ENCODE peak calls at places on chromosomes 12 and 14, in four cellular contexts. T is stimulated activated CD4-positive, alpha-beta T cell treated with anti-CD3 and anti-CD28 coated beads, Interleukin-1b, Interleukin-23, amount 100 ng/mL, for 1 hour; K is NCI-H1092 treated with DMSO at 0.1 percent for 48 hours; U is cardiac fibroblast. Z is an unnamed sample.

GRCh38 chr12:130715150-130715995 is 726 bp downstream of the RIMBP2 start:
- DNase-seq in T (no peak), U (no peak), K (peak; percentile 19), Z (no peak)

GRCh38 chr14:67514650-67515385 is 18.3 kb upstream of the PLEKHH1 start:
- DNase-seq in U (peak; percentile 34), K (peak; percentile 53), T (no peak), Z (no peak)

GRCh38 chr14:94040247-94040646 is 14.1 kb downstream of the OTUB2 start:
- DNase-seq in K (no peak), T (no peak), U (no peak), Z (no peak)

GRCh38 chr12:3493225-3494049 is 2.4 kb downstream of the PRMT8 start:
- DNase-seq in U (no peak), T (no peak), K (peak; percentile 51), Z (no peak)

GRCh38 chr14:24941719-24942118 is 108.2 kb downstream of the STXBP6 start:
- DNase-seq in T (no peak), U (no peak), K (peak; percentile 65), Z (peak; percentile 3)

GRCh38 chr12:8087666-8088065 is 5.6 kb downstream of the NECAP1 start:
- DNase-seq in U (no peak), K (no peak), T (no peak), Z (no peak)

GRCh38 chr14:96086032-96086431 is 46.9 kb downstream of the C14orf132 start:
- DNase-seq in K (no peak), U (peak; percentile 69), T (no peak), Z (peak; percentile 75)

GRCh38 chr12:131051155-131051473 is 97.4 kb downstream of the ADGRD1 start:
- DNase-seq in T (no peak), U (no peak), K (no peak), Z (no peak)

GRCh38 chr12:64894827-64895475 is 70.5 kb downstream of the TBC1D30 start:
- DNase-seq in U (no peak), K (no peak), T (no peak), Z (no peak)

GRCh38 chr14:23294346-23294733 is 8.3 kb downstream of the PPP1R3E start:
- DNase-seq in U (no peak), T (no peak), K (no peak), Z (no peak)

GRCh38 chr12:112905451-112906089 is 1.2 kb upstream of the OAS1 start:
- DNase-seq in U (peak; percentile 16), K (peak; percentile 23), T (no peak), Z (no peak)

GRCh38 chr12:51281202-51281924 is 11.1 kb upstream of the SMAGP start:
- DNase-seq in K (no peak), T (no peak), U (peak; percentile 57), Z (no peak)

GRCh38 chr12:92561543-92561899 is 141.3 kb upstream of the PLEKHG7 start:
- DNase-seq in U (peak; percentile 92), K (peak; percentile 92), T (no peak), Z (no peak)

GRCh38 chr14:103292426-103293374 is 41.3 kb upstream of the EIF5 start:
- DNase-seq in T (peak; percentile 56), K (peak; percentile 42), U (peak; percentile 70), Z (peak; percentile 46)

GRCh38 chr12:49288412-49288853 is 6.5 kb upstream of the PRPH start:
- DNase-seq in U (peak; percentile 66), T (peak; percentile 49), K (peak; percentile 7), Z (peak; percentile 65)

GRCh38 chr12:43501705-43502104 is 50.3 kb downstream of the ADAMTS20 start:
- DNase-seq in K (peak; percentile 14), U (peak; percentile 35), T (no peak), Z (no peak)

GRCh38 chr12:84315926-84316325 is 596.7 kb downstream of the SLC6A15 start:
- DNase-seq in T (no peak), K (no peak), U (no peak), Z (no peak)

GRCh38 chr12:53336137-53336785 is at the start of gene SP7:
- DNase-seq in T (no peak), U (no peak), K (no peak), Z (no peak)

GRCh38 chr12:111881712-111882111 is 39.7 kb downstream of the MAPKAPK5 start:
- DNase-seq in T (no peak), K (no peak), U (no peak), Z (no peak)

GRCh38 chr12:51970904-51971646 is 19.6 kb downstream of the ACVR1B start:
- DNase-seq in U (peak; percentile 44), T (no peak), K (no peak), Z (peak; percentile 54)

GRCh38 chr14:98118749-98119148 is 1153.2 kb downstream of the BCL11B start:
- DNase-seq in K (no peak), U (no peak), T (no peak), Z (no peak)

GRCh38 chr14:100688598-100689499 is 37.8 kb upstream of the DLK1 start:
- DNase-seq in K (no peak), U (peak; percentile 63), T (no peak), Z (peak; percentile 55)

GRCh38 chr12:82673698-82674097 is 13.0 kb upstream of the TMTC2 start:
- DNase-seq in T (no peak), K (no peak), U (no peak), Z (no peak)

GRCh38 chr14:73741876-73742519 is 27.8 kb upstream of the PNMA1 start:
- DNase-seq in U (no peak), K (no peak), T (no peak), Z (no peak)

GRCh38 chr12:121637231-121637914 is 11.0 kb downstream of the ORAI1 start:
- DNase-seq in T (no peak), K (no peak), U (no peak), Z (no peak)

GRCh38 chr12:63042646-63043045 is 107.7 kb upstream of the PPM1H start:
- DNase-seq in K (no peak), U (no peak), T (no peak), Z (peak; percentile 84)

GRCh38 chr14:74942164-74942563 is 13.2 kb downstream of the PGF start:
- DNase-seq in K (no peak), T (no peak), U (no peak), Z (no peak)

GRCh38 chr14:97776890-97777564 is 979.8 kb downstream of the VRK1 start:
- DNase-seq in K (no peak), T (no peak), U (no peak), Z (no peak)

GRCh38 chr12:40688085-40688725 is 4.0 kb upstream of the CNTN1 start:
- DNase-seq in T (no peak), K (no peak), U (no peak), Z (no peak)

GRCh38 chr14:92800012-92800411 is 5.9 kb downstream of the GOLGA5 start:
- DNase-seq in U (no peak), T (no peak), K (no peak), Z (no peak)

GRCh38 chr14:59244581-59244980 is 56.1 kb downstream of the DAAM1 start:
- DNase-seq in K (no peak), T (no peak), U (no peak), Z (no peak)